ENCODE peak calls at places on chromosomes 11 and 22, in four cellular contexts. One of them, this sample, is unnamed.

GRCh38 chr11:68751331-68751856 is at the start of gene TESMIN:
- DNase-seq in keratinocyte: peak
- DNase-seq in activated naive CD8-positive, alpha-beta T cell treated with anti-CD3 and anti-CD28 coated beads for 36 hours: peak
- DNase-seq in fibroblast of the conjunctiva: peak
- DNase-seq in this sample: peak

GRCh38 chr11:102421262-102421661 is 31.3 kb downstream of the TMEM123 start:
- DNase-seq in keratinocyte: no peak
- DNase-seq in activated naive CD8-positive, alpha-beta T cell treated with anti-CD3 and anti-CD28 coated beads for 36 hours: no peak
- DNase-seq in fibroblast of the conjunctiva: no peak
- DNase-seq in this sample: no peak

GRCh38 chr11:62370743-62371440 is 33.6 kb downstream of the ASRGL1 start:
- DNase-seq in fibroblast of the conjunctiva: no peak
- DNase-seq in activated naive CD8-positive, alpha-beta T cell treated with anti-CD3 and anti-CD28 coated beads for 36 hours: peak
- DNase-seq in keratinocyte: no peak
- DNase-seq in this sample: no peak

GRCh38 chr11:68946416-68947090 is 34.2 kb downstream of the MRGPRD start:
- DNase-seq in fibroblast of the conjunctiva: peak
- DNase-seq in activated naive CD8-positive, alpha-beta T cell treated with anti-CD3 and anti-CD28 coated beads for 36 hours: no peak
- DNase-seq in keratinocyte: no peak
- DNase-seq in this sample: peak

GRCh38 chr22:49007013-49007653 is 820.5 kb downstream of the BRD1 start:
- DNase-seq in keratinocyte: no peak
- DNase-seq in activated naive CD8-positive, alpha-beta T cell treated with anti-CD3 and anti-CD28 coated beads for 36 hours: no peak
- DNase-seq in fibroblast of the conjunctiva: no peak
- DNase-seq in this sample: no peak

GRCh38 chr11:93935826-93936225 is 85.3 kb upstream of the HEPHL1 start:
- DNase-seq in fibroblast of the conjunctiva: no peak
- DNase-seq in keratinocyte: no peak
- DNase-seq in activated naive CD8-positive, alpha-beta T cell treated with anti-CD3 and anti-CD28 coated beads for 36 hours: no peak
- DNase-seq in this sample: no peak

GRCh38 chr11:47941907-47942558 is 38.3 kb upstream of the PTPRJ start:
- DNase-seq in activated naive CD8-positive, alpha-beta T cell treated with anti-CD3 and anti-CD28 coated beads for 36 hours: no peak
- DNase-seq in fibroblast of the conjunctiva: no peak
- DNase-seq in keratinocyte: no peak
- DNase-seq in this sample: no peak

GRCh38 chr11:78138694-78139421 is 568 bp downstream of the ALG8 start:
- DNase-seq in activated naive CD8-positive, alpha-beta T cell treated with anti-CD3 and anti-CD28 coated beads for 36 hours: peak
- DNase-seq in fibroblast of the conjunctiva: no peak
- DNase-seq in keratinocyte: no peak
- DNase-seq in this sample: peak

GRCh38 chr22:29480262-29480511 is 169 bp downstream of the NEFH start:
- DNase-seq in activated naive CD8-positive, alpha-beta T cell treated with anti-CD3 and anti-CD28 coated beads for 36 hours: no peak
- DNase-seq in keratinocyte: no peak
- DNase-seq in fibroblast of the conjunctiva: no peak
- DNase-seq in this sample: no peak

GRCh38 chr11:43467958-43468357 is 109.2 kb downstream of the TTC17 start:
- DNase-seq in keratinocyte: no peak
- DNase-seq in activated naive CD8-positive, alpha-beta T cell treated with anti-CD3 and anti-CD28 coated beads for 36 hours: no peak
- DNase-seq in fibroblast of the conjunctiva: no peak
- DNase-seq in this sample: no peak

GRCh38 chr11:109775686-109776085 is 317.5 kb upstream of the ZC3H12C start:
- DNase-seq in keratinocyte: no peak
- DNase-seq in activated naive CD8-positive, alpha-beta T cell treated with anti-CD3 and anti-CD28 coated beads for 36 hours: no peak
- DNase-seq in fibroblast of the conjunctiva: no peak
- DNase-seq in this sample: no peak

GRCh38 chr11:119727523-119728081 is 1.4 kb downstream of the NECTIN1 start:
- DNase-seq in keratinocyte: no peak
- DNase-seq in activated naive CD8-positive, alpha-beta T cell treated with anti-CD3 and anti-CD28 coated beads for 36 hours: peak
- DNase-seq in fibroblast of the conjunctiva: no peak
- DNase-seq in this sample: no peak

GRCh38 chr11:58998480-58999290 is 59.4 kb downstream of the GLYATL1 start:
- DNase-seq in fibroblast of the conjunctiva: no peak
- DNase-seq in keratinocyte: no peak
- DNase-seq in activated naive CD8-positive, alpha-beta T cell treated with anti-CD3 and anti-CD28 coated beads for 36 hours: no peak
- DNase-seq in this sample: no peak

GRCh38 chr11:113331436-113331835 is 17.1 kb downstream of the TTC12 start:
- DNase-seq in activated naive CD8-positive, alpha-beta T cell treated with anti-CD3 and anti-CD28 coated beads for 36 hours: no peak
- DNase-seq in fibroblast of the conjunctiva: no peak
- DNase-seq in keratinocyte: no peak
- DNase-seq in this sample: no peak

GRCh38 chr11:36376888-36377758 is 81.0 kb downstream of the PRR5L start:
- DNase-seq in fibroblast of the conjunctiva: no peak
- DNase-seq in activated naive CD8-positive, alpha-beta T cell treated with anti-CD3 and anti-CD28 coated beads for 36 hours: peak
- DNase-seq in keratinocyte: no peak
- DNase-seq in this sample: no peak

GRCh38 chr11:67638535-67639437 is 777 bp downstream of the TBX10 start:
- DNase-seq in fibroblast of the conjunctiva: no peak
- DNase-seq in activated naive CD8-positive, alpha-beta T cell treated with anti-CD3 and anti-CD28 coated beads for 36 hours: no peak
- DNase-seq in keratinocyte: no peak
- DNase-seq in this sample: no peak

GRCh38 chr11:11304572-11304971 is 48.5 kb downstream of the CSNK2A3 start:
- DNase-seq in fibroblast of the conjunctiva: no peak
- DNase-seq in keratinocyte: no peak
- DNase-seq in activated naive CD8-positive, alpha-beta T cell treated with anti-CD3 and anti-CD28 coated beads for 36 hours: no peak
- DNase-seq in this sample: no peak

GRCh38 chr11:70124321-70125061 is 46.4 kb downstream of the ANO1 start:
- DNase-seq in activated naive CD8-positive, alpha-beta T cell treated with anti-CD3 and anti-CD28 coated beads for 36 hours: no peak
- DNase-seq in fibroblast of the conjunctiva: no peak
- DNase-seq in keratinocyte: no peak
- DNase-seq in this sample: peak

GRCh38 chr22:29266564-29267461 is 968 bp downstream of the RHBDD3 start:
- DNase-seq in fibroblast of the conjunctiva: no peak
- DNase-seq in activated naive CD8-positive, alpha-beta T cell treated with anti-CD3 and anti-CD28 coated beads for 36 hours: no peak
- DNase-seq in keratinocyte: no peak
- DNase-seq in this sample: no peak

This sample was measured in bronchial epithelial cell.